ENCODE peak calls at places on chromosomes 16 and 17, in four cellular contexts. V is OCI-LY7, E is testis, T is cardiac muscle cell. K is an unnamed sample.

GRCh38 chr16:1689853-1690252 is 11.8 kb downstream of the JPT2 start:
- DNase-seq in V (no peak), T (no peak), E (no peak), K (no peak)

GRCh38 chr16:397135-397661 is at the start of gene NME4:
- DNase-seq in T (peak; percentile 69), V (peak; percentile 43), E (peak; percentile 51), K (no peak)

GRCh38 chr17:43363181-43363925 is 35.4 kb upstream of the ARL4D start:
- DNase-seq in E (no peak), T (no peak), V (no peak), K (no peak)

GRCh38 chr17:63613663-63614062 is 8.6 kb upstream of the MAP3K3 start:
- DNase-seq in E (no peak), T (no peak), V (no peak), K (no peak)

GRCh38 chr16:50308237-50308965 is 42.0 kb downstream of the ADCY7 start:
- DNase-seq in E (peak; percentile 13), V (no peak), T (no peak), K (no peak)

GRCh38 chr17:59804910-59805381 is 87.8 kb downstream of the TUBD1 start:
- DNase-seq in V (no peak), E (no peak), T (no peak), K (peak; percentile 66)

GRCh38 chr17:33109331-33110072 is 117.9 kb downstream of the SPACA3 start:
- DNase-seq in E (no peak), T (no peak), V (no peak), K (peak; percentile 31)

GRCh38 chr16:15648135-15648730 is 1.8 kb upstream of the NDE1 start:
- DNase-seq in E (peak; percentile 2), T (no peak), V (no peak), K (no peak)

GRCh38 chr16:8763899-8764298 is 33.5 kb downstream of the TMEM186 start:
- DNase-seq in E (no peak), V (no peak), T (no peak), K (no peak)

GRCh38 chr16:84054271-84054670 is 11.7 kb upstream of the SLC38A8 start:
- DNase-seq in E (no peak), T (no peak), V (no peak), K (no peak)

GRCh38 chr17:31226373-31226772 is 70.7 kb downstream of the OMG start:
- DNase-seq in T (no peak), E (no peak), V (no peak), K (no peak)

GRCh38 chr17:231966-232807 is 50.7 kb upstream of the DOC2B start:
- DNase-seq in V (peak; percentile 92), T (no peak), E (no peak), K (no peak)

GRCh38 chr17:1650731-1651558 is 1.3 kb upstream of the RILP start:
- DNase-seq in V (no peak), T (no peak), E (no peak), K (no peak)

GRCh38 chr16:21950782-21951521 is 2.2 kb upstream of the UQCRC2 start:
- DNase-seq in T (peak; percentile 12), E (peak; percentile 29), V (peak; percentile 53), K (peak; percentile 48)
- TF ChIP-seq CTCF in T (peak; percentile 44), E (peak; percentile 9), V (peak; percentile 85), K (peak; percentile 46)

GRCh38 chr16:85200471-85201278 is 88.4 kb upstream of the CIBAR2 start:
- DNase-seq in T (no peak), V (no peak), E (no peak), K (no peak)
- H3K4me3 ChIP-seq in T (no peak overlapping the region), V (no peak overlapping the region), E (no peak overlapping the region), K (no peak overlapping the region)

GRCh38 chr17:35578195-35578928 is at the start of gene PEX12:
- DNase-seq in T (peak; percentile 93), V (peak; percentile 95), E (peak; percentile 98), K (peak; percentile 85)
- TF ChIP-seq CTCF in T (no peak), V (no peak), E (no peak), K (no peak)

GRCh38 chr16:23301251-23302044 is 654 bp upstream of the SCNN1B start:
- DNase-seq in T (no peak), E (no peak), V (no peak), K (no peak)
- H3K4me3 ChIP-seq in T (peak overlapping the region; percentile 10), E (no peak overlapping the region), V (no peak overlapping the region), K (no peak overlapping the region)

GRCh38 chr17:10775740-10776333 is 28.1 kb downstream of the TMEM238L start:
- DNase-seq in T (no peak), V (no peak), E (no peak), K (no peak)

GRCh38 chr17:10769840-10770239 is 34.1 kb downstream of the TMEM238L start:
- DNase-seq in E (no peak), V (no peak), T (no peak), K (no peak)

GRCh38 chr17:10775058-10775457 is 28.8 kb downstream of the TMEM238L start:
- DNase-seq in V (no peak), E (no peak), T (no peak), K (no peak)

GRCh38 chr17:10771142-10771541 is 32.8 kb downstream of the TMEM238L start:
- DNase-seq in T (no peak), E (no peak), V (no peak), K (no peak)

DNA sequence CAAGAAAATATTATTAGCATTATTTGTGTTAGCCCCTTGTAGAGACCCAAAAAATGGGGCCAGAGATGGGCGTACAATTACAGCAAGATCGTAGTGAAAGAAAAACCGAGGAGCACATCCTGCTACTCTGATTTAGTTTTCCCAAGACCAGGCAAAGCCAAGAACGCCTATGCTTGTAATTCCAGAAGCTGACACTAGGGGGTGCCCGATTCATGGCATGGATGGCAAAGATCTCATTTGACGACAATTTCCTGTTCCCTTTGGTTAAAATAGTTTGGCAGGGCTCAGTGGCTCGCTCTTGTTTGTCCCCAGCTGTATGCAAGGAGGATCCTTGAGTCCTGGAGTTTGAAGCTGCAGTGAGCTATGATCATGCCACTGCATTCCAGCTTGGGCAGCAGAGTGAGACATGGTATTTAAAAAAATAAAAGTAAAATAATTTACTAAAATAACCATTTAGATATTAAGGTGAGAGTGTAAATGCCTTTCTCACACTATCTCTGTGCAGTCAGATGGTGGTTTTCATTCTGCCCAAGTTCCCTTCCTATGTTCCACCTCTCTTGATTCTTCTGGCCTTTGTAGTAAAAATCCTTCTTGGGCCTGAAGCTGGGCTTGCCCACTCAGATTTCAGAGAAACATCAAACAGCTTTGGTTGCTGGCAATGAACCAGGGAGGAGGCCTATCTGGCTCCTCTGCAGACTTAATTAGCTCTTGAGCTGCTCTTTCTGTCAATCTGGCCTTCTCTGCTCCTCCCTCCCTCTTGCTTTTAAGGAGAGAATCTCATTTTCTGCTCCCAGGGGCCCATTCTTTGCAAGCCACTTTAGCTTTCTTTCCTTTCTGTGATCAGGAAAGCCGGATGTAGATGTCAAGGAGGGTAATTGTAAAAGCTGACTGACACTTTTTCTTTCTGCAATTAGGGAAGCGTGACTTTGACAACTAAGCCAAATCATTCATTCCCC is 31.2 kb downstream of the TMEM238L start:
- DNase-seq in T (peak; percentile 52), E (peak; percentile 86), V (peak; percentile 24), K (peak; percentile 37)
- TF ChIP-seq CTCF in T (peak; percentile 62), E (peak; percentile 78), V (peak; percentile 90), K (peak; percentile 80)

DNA sequence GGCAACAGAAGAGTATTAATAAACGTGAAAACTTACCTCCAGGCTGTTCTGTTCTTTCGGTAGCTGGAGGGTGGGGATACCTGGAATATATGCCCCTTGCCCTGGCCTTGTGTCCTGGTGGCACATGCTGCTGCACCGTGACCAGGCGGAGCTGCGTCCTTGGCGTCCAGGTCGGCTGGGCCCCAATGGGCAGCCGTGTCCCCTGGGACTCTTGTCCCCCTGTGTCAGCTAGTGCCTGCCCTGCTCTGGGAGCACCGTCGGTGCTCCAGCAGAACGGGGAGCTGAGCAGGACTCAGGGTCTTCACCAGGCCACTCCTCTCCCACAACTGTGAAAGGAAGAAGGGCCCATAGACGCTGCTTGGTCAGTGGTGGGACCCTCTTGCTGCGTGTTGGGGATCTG is 7.9 kb downstream of the ZNF213 start:
- DNase-seq in E (no peak), V (no peak), T (no peak), K (no peak)
- H3K4me3 ChIP-seq in E (no peak overlapping the region), V (no peak overlapping the region), T (no peak overlapping the region), K (no peak overlapping the region)

GRCh38 chr17:77628035-77628434 is 330.5 kb upstream of the TNRC6C start:
- DNase-seq in V (no peak), T (no peak), E (no peak), K (no peak)
- TF ChIP-seq CTCF in V (no peak), T (no peak), E (no peak), K (no peak)

DNA sequence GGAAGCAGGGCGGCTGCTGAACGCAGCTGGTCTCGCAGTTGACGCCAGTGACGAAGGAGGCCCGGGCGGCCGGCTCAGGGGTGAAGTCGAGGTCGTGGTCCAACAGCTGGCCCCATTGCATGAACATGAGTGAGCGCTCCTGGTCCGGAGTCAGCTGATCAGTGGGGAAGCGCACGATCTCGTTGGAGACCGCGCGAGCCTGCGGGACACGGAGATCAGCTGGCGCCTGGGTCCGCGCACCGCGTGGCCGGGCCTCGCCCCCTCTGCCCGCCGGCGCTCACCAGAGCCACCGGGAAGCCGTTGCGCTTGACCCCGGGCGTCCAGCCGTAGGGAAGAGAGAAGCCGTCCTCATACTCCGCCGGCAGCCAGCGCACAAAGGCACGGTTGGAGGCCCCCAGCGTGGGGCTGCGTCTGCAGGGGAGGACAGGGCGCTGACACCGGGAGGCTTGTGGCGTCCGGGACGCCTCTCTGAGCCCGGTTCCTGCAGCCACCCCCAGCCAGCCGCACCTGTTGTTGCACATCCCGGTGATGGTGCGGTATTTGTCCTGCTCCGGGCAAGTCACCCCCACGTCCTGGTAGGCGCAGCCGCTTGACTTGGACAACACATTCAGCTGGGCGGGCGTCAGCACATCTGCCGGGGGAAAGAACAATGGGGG is 1.6 kb downstream of the MPO start:
- DNase-seq in T (no peak), E (peak; percentile 34), V (no peak), K (peak; percentile 33)
- H3K4me3 ChIP-seq in T (no peak overlapping the region), E (no peak overlapping the region), V (no peak overlapping the region), K (no peak overlapping the region)

GRCh38 chr16:58198022-58198683 is at the start of gene CSNK2A2:
- DNase-seq in E (peak; percentile 78), V (peak; percentile 88), T (peak; percentile 90), K (peak; percentile 59)
- TF ChIP-seq CTCF in E (peak; percentile 61), V (no peak), T (peak; percentile 20), K (no peak)

GRCh38 chr17:7215136-7215638 is 4.4 kb downstream of the DLG4 start:
- DNase-seq in V (no peak), E (no peak), T (no peak), K (no peak)
- H3K4me3 ChIP-seq in V (peak overlapping the region; percentile 75), E (no peak overlapping the region), T (peak overlapping the region; percentile 10), K (peak overlapping the region; percentile 12)